ENCODE peak calls at places on chromosomes 6 and 20, in six cellular contexts. One of them, this sample, is unnamed.

GRCh38 chr6:14202947-14203346 is 85.4 kb downstream of the CD83 start:
- DNase-seq in HCT116: no peak
- DNase-seq in astrocyte: no peak
- DNase-seq in GM23248: no peak
- DNase-seq in neural progenitor cell: no peak
- DNase-seq in adipocyte: no peak
- DNase-seq in this sample: no peak

GRCh38 chr6:34383171-34383631 is 9.3 kb downstream of the NUDT3 start:
- DNase-seq in HCT116: no peak
- DNase-seq in astrocyte: peak; percentile 70
- DNase-seq in GM23248: peak; percentile 52
- DNase-seq in neural progenitor cell: no peak
- DNase-seq in adipocyte: peak; percentile 62
- DNase-seq in this sample: no peak

GRCh38 chr6:30998785-30999184 is 11.5 kb upstream of the MUC22 start:
- DNase-seq in HCT116: no peak
- DNase-seq in astrocyte: no peak
- DNase-seq in GM23248: peak; percentile 24
- DNase-seq in neural progenitor cell: no peak
- DNase-seq in adipocyte: peak; percentile 76
- DNase-seq in this sample: no peak

GRCh38 chr6:36634317-36634716 is 40.2 kb downstream of the SRSF3 start:
- DNase-seq in HCT116: no peak
- DNase-seq in astrocyte: no peak
- DNase-seq in GM23248: no peak
- DNase-seq in neural progenitor cell: no peak
- DNase-seq in adipocyte: no peak
- DNase-seq in this sample: no peak

GRCh38 chr6:135458051-135458450 is 39.5 kb downstream of the AHI1 start:
- DNase-seq in HCT116: no peak
- DNase-seq in astrocyte: no peak
- DNase-seq in GM23248: peak; percentile 78
- DNase-seq in neural progenitor cell: no peak
- DNase-seq in adipocyte: no peak
- DNase-seq in this sample: no peak

GRCh38 chr6:10837692-10837996 is 695 bp downstream of the MAK start:
- DNase-seq in HCT116: no peak
- DNase-seq in astrocyte: no peak
- DNase-seq in GM23248: peak; percentile 46
- DNase-seq in neural progenitor cell: peak; percentile 71
- DNase-seq in adipocyte: peak; percentile 36
- DNase-seq in this sample: no peak

GRCh38 chr20:62409935-62410741 is 3.1 kb upstream of the CABLES2 start:
- DNase-seq in HCT116: no peak
- DNase-seq in astrocyte: no peak
- DNase-seq in GM23248: peak; percentile 46
- DNase-seq in neural progenitor cell: peak; percentile 84
- DNase-seq in adipocyte: peak; percentile 56
- DNase-seq in this sample: peak; percentile 71

GRCh38 chr6:110357696-110358535 is at the start of gene METTL24:
- DNase-seq in HCT116: no peak
- DNase-seq in astrocyte: no peak
- DNase-seq in GM23248: peak; percentile 34
- DNase-seq in neural progenitor cell: peak; percentile 70
- DNase-seq in adipocyte: peak; percentile 32
- DNase-seq in this sample: no peak

GRCh38 chr20:36128463-36129176 is 25.9 kb upstream of the EPB41L1 start:
- DNase-seq in HCT116: no peak
- DNase-seq in astrocyte: peak; percentile 65
- DNase-seq in GM23248: peak; percentile 95
- DNase-seq in neural progenitor cell: no peak
- DNase-seq in adipocyte: peak; percentile 50
- DNase-seq in this sample: peak; percentile 47

GRCh38 chr6:13454286-13455221 is 32.8 kb downstream of the GFOD1 start:
- DNase-seq in HCT116: no peak
- DNase-seq in astrocyte: peak; percentile 75
- DNase-seq in GM23248: peak; percentile 75
- DNase-seq in neural progenitor cell: no peak
- DNase-seq in adipocyte: no peak
- DNase-seq in this sample: no peak

GRCh38 chr6:149433405-149433804 is 33.3 kb downstream of the SUMO4 start:
- DNase-seq in HCT116: no peak
- DNase-seq in astrocyte: no peak
- DNase-seq in GM23248: peak; percentile 15
- DNase-seq in neural progenitor cell: no peak
- DNase-seq in adipocyte: no peak
- DNase-seq in this sample: no peak

GRCh38 chr6:86118271-86118670 is 475.6 kb upstream of the SYNCRIP start:
- DNase-seq in HCT116: no peak
- DNase-seq in astrocyte: no peak
- DNase-seq in GM23248: no peak
- DNase-seq in neural progenitor cell: no peak
- DNase-seq in adipocyte: no peak
- DNase-seq in this sample: no peak

GRCh38 chr6:12381587-12381986 is 91.4 kb downstream of the EDN1 start:
- DNase-seq in HCT116: no peak
- DNase-seq in astrocyte: peak; percentile 42
- DNase-seq in GM23248: peak; percentile 46
- DNase-seq in neural progenitor cell: no peak
- DNase-seq in adipocyte: no peak
- DNase-seq in this sample: no peak

GRCh38 chr6:31770860-31771259 is 6.3 kb downstream of the VWA7 start:
- DNase-seq in HCT116: no peak
- DNase-seq in astrocyte: no peak
- DNase-seq in GM23248: no peak
- DNase-seq in neural progenitor cell: no peak
- DNase-seq in adipocyte: no peak
- DNase-seq in this sample: no peak

GRCh38 chr6:67047996-67048395 is 1341.0 kb upstream of the EYS start:
- DNase-seq in HCT116: no peak
- DNase-seq in astrocyte: no peak
- DNase-seq in GM23248: no peak
- DNase-seq in neural progenitor cell: no peak
- DNase-seq in adipocyte: no peak
- DNase-seq in this sample: no peak
- H3K9ac ChIP-seq in HCT116: no peak overlapping the region
- H3K9ac ChIP-seq in astrocyte: no peak overlapping the region
- H3K9ac ChIP-seq in GM23248: no peak overlapping the region
- H3K9ac ChIP-seq in neural progenitor cell: no peak overlapping the region
- H3K9ac ChIP-seq in adipocyte: no peak overlapping the region
- H3K9ac ChIP-seq in this sample: no peak overlapping the region

GRCh38 chr6:47403801-47404200 is 73.8 kb upstream of the CD2AP start:
- DNase-seq in HCT116: no peak
- DNase-seq in astrocyte: no peak
- DNase-seq in GM23248: no peak
- DNase-seq in neural progenitor cell: no peak
- DNase-seq in adipocyte: no peak
- DNase-seq in this sample: no peak
- H3K4me3 ChIP-seq in HCT116: no peak overlapping the region
- H3K4me3 ChIP-seq in astrocyte: no peak overlapping the region
- H3K4me3 ChIP-seq in GM23248: no peak overlapping the region
- H3K4me3 ChIP-seq in neural progenitor cell: no peak overlapping the region
- H3K4me3 ChIP-seq in adipocyte: no peak overlapping the region
- H3K4me3 ChIP-seq in this sample: no peak overlapping the region

GRCh38 chr6:20698675-20699074 is 164.4 kb downstream of the CDKAL1 start:
- DNase-seq in HCT116: no peak
- DNase-seq in astrocyte: no peak
- DNase-seq in GM23248: no peak
- DNase-seq in neural progenitor cell: no peak
- DNase-seq in adipocyte: no peak
- DNase-seq in this sample: no peak

GRCh38 chr6:20699402-20699801 is 165.1 kb downstream of the CDKAL1 start:
- DNase-seq in HCT116: no peak
- DNase-seq in astrocyte: no peak
- DNase-seq in GM23248: no peak
- DNase-seq in neural progenitor cell: no peak
- DNase-seq in adipocyte: no peak
- DNase-seq in this sample: no peak

GRCh38 chr6:20703049-20703448 is 168.8 kb downstream of the CDKAL1 start:
- DNase-seq in HCT116: no peak
- DNase-seq in astrocyte: no peak
- DNase-seq in GM23248: no peak
- DNase-seq in neural progenitor cell: no peak
- DNase-seq in adipocyte: no peak
- DNase-seq in this sample: no peak

GRCh38 chr6:20702366-20702765 is 168.1 kb downstream of the CDKAL1 start:
- DNase-seq in HCT116: no peak
- DNase-seq in astrocyte: no peak
- DNase-seq in GM23248: no peak
- DNase-seq in neural progenitor cell: no peak
- DNase-seq in adipocyte: no peak
- DNase-seq in this sample: no peak

DNA sequence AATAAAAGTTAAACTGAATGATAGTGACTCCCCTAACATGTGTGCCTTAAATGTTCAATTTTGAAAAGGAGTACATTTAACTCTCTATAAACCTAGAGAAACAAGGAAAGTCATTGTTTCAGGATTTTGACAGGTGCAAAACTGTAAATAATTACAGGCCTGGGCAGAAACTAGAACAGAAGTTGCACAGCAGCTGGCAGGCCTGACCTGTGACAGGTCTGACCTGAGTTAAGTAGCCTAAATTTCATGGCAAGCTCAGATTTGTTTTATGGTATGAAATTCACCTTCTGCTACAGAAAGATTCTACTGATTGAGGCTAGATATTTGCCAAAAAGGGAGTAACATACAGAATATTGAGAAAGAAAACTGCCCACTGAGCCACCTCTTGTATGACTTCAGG is 166.1 kb downstream of the CDKAL1 start:
- DNase-seq in HCT116: no peak
- DNase-seq in astrocyte: no peak
- DNase-seq in GM23248: no peak
- DNase-seq in neural progenitor cell: no peak
- DNase-seq in adipocyte: no peak
- DNase-seq in this sample: no peak
- H3K9ac ChIP-seq in HCT116: no peak overlapping the region
- H3K9ac ChIP-seq in astrocyte: no peak overlapping the region
- H3K9ac ChIP-seq in GM23248: no peak overlapping the region
- H3K9ac ChIP-seq in neural progenitor cell: no peak overlapping the region
- H3K9ac ChIP-seq in adipocyte: no peak overlapping the region
- H3K9ac ChIP-seq in this sample: no peak overlapping the region

DNA sequence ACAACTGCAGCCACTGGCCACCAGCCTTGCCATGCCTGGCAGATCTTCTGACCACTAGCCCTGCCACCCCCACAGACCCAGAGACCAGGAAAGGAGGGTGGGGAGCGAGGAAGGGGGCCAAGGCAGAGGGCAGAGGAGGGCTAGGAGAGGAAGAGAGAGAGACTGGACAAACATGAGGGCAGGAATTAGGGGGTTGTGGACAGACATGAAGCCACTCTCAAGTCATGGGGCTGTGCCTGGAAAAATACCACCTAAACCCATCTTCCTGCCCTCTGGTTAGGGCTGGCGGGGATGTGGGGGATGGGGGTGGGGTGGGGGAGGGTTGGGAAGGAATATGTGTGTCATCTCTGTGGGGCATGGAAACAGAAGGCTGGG is 1.4 kb upstream of the SLC29A1 start:
- DNase-seq in HCT116: no peak
- DNase-seq in astrocyte: no peak
- DNase-seq in GM23248: no peak
- DNase-seq in neural progenitor cell: no peak
- DNase-seq in adipocyte: no peak
- DNase-seq in this sample: no peak
- H3K4me3 ChIP-seq in HCT116: no peak overlapping the region
- H3K4me3 ChIP-seq in astrocyte: no peak overlapping the region
- H3K4me3 ChIP-seq in GM23248: no peak overlapping the region
- H3K4me3 ChIP-seq in neural progenitor cell: no peak overlapping the region
- H3K4me3 ChIP-seq in adipocyte: peak overlapping the region; percentile 80
- H3K4me3 ChIP-seq in this sample: no peak overlapping the region

GRCh38 chr6:143687604-143688003 is 9.8 kb downstream of the PHACTR2 start:
- DNase-seq in HCT116: no peak
- DNase-seq in astrocyte: no peak
- DNase-seq in GM23248: no peak
- DNase-seq in neural progenitor cell: no peak
- DNase-seq in adipocyte: no peak
- DNase-seq in this sample: no peak
- H3K9ac ChIP-seq in HCT116: no peak overlapping the region
- H3K9ac ChIP-seq in astrocyte: peak overlapping the region; percentile 1
- H3K9ac ChIP-seq in GM23248: peak overlapping the region; percentile 35
- H3K9ac ChIP-seq in neural progenitor cell: no peak overlapping the region
- H3K9ac ChIP-seq in adipocyte: peak overlapping the region; percentile 74
- H3K9ac ChIP-seq in this sample: no peak overlapping the region

GRCh38 chr6:39227476-39227875 is 1.8 kb downstream of the KCNK5 start:
- DNase-seq in HCT116: no peak
- DNase-seq in astrocyte: no peak
- DNase-seq in GM23248: no peak
- DNase-seq in neural progenitor cell: no peak
- DNase-seq in adipocyte: no peak
- DNase-seq in this sample: no peak

GRCh38 chr6:39228111-39228971 is 934 bp downstream of the KCNK5 start:
- DNase-seq in HCT116: no peak
- DNase-seq in astrocyte: no peak
- DNase-seq in GM23248: no peak
- DNase-seq in neural progenitor cell: peak; percentile 41
- DNase-seq in adipocyte: no peak
- DNase-seq in this sample: no peak

GRCh38 chr6:39225946-39226437 is 3.3 kb downstream of the KCNK5 start:
- DNase-seq in HCT116: no peak
- DNase-seq in astrocyte: no peak
- DNase-seq in GM23248: no peak
- DNase-seq in neural progenitor cell: no peak
- DNase-seq in adipocyte: no peak
- DNase-seq in this sample: no peak

GRCh38 chr6:39225543-39225942 is 3.7 kb downstream of the KCNK5 start:
- DNase-seq in HCT116: no peak
- DNase-seq in astrocyte: no peak
- DNase-seq in GM23248: no peak
- DNase-seq in neural progenitor cell: no peak
- DNase-seq in adipocyte: no peak
- DNase-seq in this sample: no peak

GRCh38 chr6:39226606-39227300 is 2.5 kb downstream of the KCNK5 start:
- DNase-seq in HCT116: no peak
- DNase-seq in astrocyte: no peak
- DNase-seq in GM23248: no peak
- DNase-seq in neural progenitor cell: no peak
- DNase-seq in adipocyte: no peak
- DNase-seq in this sample: no peak
- H3K4me3 ChIP-seq in HCT116: no peak overlapping the region
- H3K4me3 ChIP-seq in astrocyte: no peak overlapping the region
- H3K4me3 ChIP-seq in GM23248: no peak overlapping the region
- H3K4me3 ChIP-seq in neural progenitor cell: no peak overlapping the region
- H3K4me3 ChIP-seq in adipocyte: no peak overlapping the region
- H3K4me3 ChIP-seq in this sample: no peak overlapping the region

GRCh38 chr20:63471719-63472158 is 716 bp downstream of the KCNQ2 start:
- DNase-seq in HCT116: no peak
- DNase-seq in astrocyte: no peak
- DNase-seq in GM23248: no peak
- DNase-seq in neural progenitor cell: peak; percentile 67
- DNase-seq in adipocyte: no peak
- DNase-seq in this sample: no peak
- H3K9ac ChIP-seq in HCT116: peak overlapping the region; percentile 84
- H3K9ac ChIP-seq in astrocyte: no peak overlapping the region
- H3K9ac ChIP-seq in GM23248: no peak overlapping the region
- H3K9ac ChIP-seq in neural progenitor cell: peak overlapping the region; percentile 2
- H3K9ac ChIP-seq in adipocyte: no peak overlapping the region
- H3K9ac ChIP-seq in this sample: no peak overlapping the region

GRCh38 chr20:23636182-23636907 is 1.4 kb downstream of the CST3 start:
- DNase-seq in HCT116: no peak
- DNase-seq in astrocyte: no peak
- DNase-seq in GM23248: peak; percentile 46
- DNase-seq in neural progenitor cell: no peak
- DNase-seq in adipocyte: no peak
- DNase-seq in this sample: no peak
- H3K4me3 ChIP-seq in HCT116: peak overlapping the region; percentile 77
- H3K4me3 ChIP-seq in astrocyte: peak overlapping the region; percentile 69
- H3K4me3 ChIP-seq in GM23248: peak overlapping the region; percentile 85
- H3K4me3 ChIP-seq in neural progenitor cell: peak overlapping the region; percentile 80
- H3K4me3 ChIP-seq in adipocyte: peak overlapping the region; percentile 93
- H3K4me3 ChIP-seq in this sample: no peak overlapping the region